ENCODE peak calls at places on chromosomes 4 and X, in seven cellular contexts. Y is EL; E is RKO; O is A549; X is naive thymus-derived CD4-positive, alpha-beta T cell; R is AG10803; L is cardiac muscle cell. S is an unnamed sample.

GRCh38 chrX:49089553-49089952 is 9.9 kb upstream of the WDR45 start:
- DNase-seq in E (no peak), O (no peak), L (no peak), Y (no peak), X (no peak), R (no peak), S (no peak)

GRCh38 chr4:7282094-7282370 is 89.7 kb downstream of the SORCS2 start:
- DNase-seq in X (no peak), Y (no peak), E (no peak), R (peak; percentile 11), L (no peak), O (no peak), S (no peak)

GRCh38 chrX:16638533-16638932 is 11.4 kb upstream of the S100G start:
- DNase-seq in O (no peak), E (no peak), L (no peak), R (no peak), X (no peak), Y (no peak), S (no peak)

GRCh38 chrX:42846741-42847140 is 68.8 kb upstream of the PPP1R2C start:
- DNase-seq in X (no peak), O (no peak), L (peak; percentile 15), R (no peak), E (no peak), Y (no peak), S (no peak)

GRCh38 chrX:44290718-44291117 is 52.8 kb downstream of the EFHC2 start:
- DNase-seq in R (no peak), Y (no peak), X (no peak), O (no peak), L (no peak), E (no peak), S (no peak)

GRCh38 chrX:72663737-72664136 is 50.4 kb downstream of the PHKA1 start:
- DNase-seq in R (no peak), O (no peak), Y (no peak), L (no peak), X (no peak), E (no peak), S (no peak)

GRCh38 chr4:109389367-109390118 is 44.1 kb upstream of the SEC24B start:
- DNase-seq in E (no peak), L (peak; percentile 8), O (no peak), X (no peak), Y (peak; percentile 6), R (peak; percentile 6), S (no peak)

GRCh38 chrX:32408389-32408788 is 803.0 kb downstream of the DMD start:
- DNase-seq in X (peak; percentile 2), E (peak; percentile 50), L (no peak), O (peak; percentile 4), R (no peak), Y (no peak), S (peak; percentile 0)

GRCh38 chrX:134025986-134026731 is 40.8 kb upstream of the GPC3 start:
- DNase-seq in O (no peak), Y (no peak), E (no peak), R (no peak), X (no peak), L (no peak), S (no peak)

GRCh38 chr4:168475745-168476144 is 4.5 kb downstream of the DDX60L start:
- DNase-seq in X (no peak), Y (no peak), E (peak; percentile 28), O (peak; percentile 66), R (no peak), L (peak; percentile 15), S (peak; percentile 46)

S was measured in ACHN.